ENCODE peak calls at places on chromosomes 13 and 19, in nine cellular contexts. I is DMS 273 treated with DMSO at 0.1 percent for 48 hours, L is amygdala, D is HT1080, Z is HTR-8/SVneo, S is Peyer's patch, H is NCI-H1694, E is Calu3, Y is GM20000. Q is an unnamed sample.

GRCh38 chr19:43290568-43291359 is 21.4 kb upstream of the PSG9 start:
- DNase-seq in H (no peak), E (peak; percentile 16), L (no peak), D (no peak), Z (no peak), I (no peak), Y (no peak), S (no peak), Q (no peak)

GRCh38 chr19:367963-368623 is 23.5 kb upstream of the MIER2 start:
- DNase-seq in E (no peak), I (no peak), L (no peak), Y (no peak), Z (no peak), S (no peak), D (no peak), H (no peak), Q (no peak)

GRCh38 chr13:113928701-113929627 is 44.9 kb downstream of the C13orf46 start:
- DNase-seq in Z (no peak), Y (no peak), H (no peak), D (no peak), I (no peak), E (no peak), L (peak; percentile 38), S (no peak), Q (no peak)

GRCh38 chr19:31975461-31975860 is 369.9 kb upstream of the ZNF507 start:
- DNase-seq in E (no peak), H (no peak), S (no peak), D (no peak), I (no peak), Z (no peak), Y (no peak), L (no peak), Q (no peak)

GRCh38 chr13:102962430-102962829 is 103.8 kb downstream of the SLC10A2 start:
- DNase-seq in Y (no peak), H (no peak), L (no peak), D (no peak), I (no peak), Z (no peak), S (no peak), E (no peak), Q (no peak)

GRCh38 chr13:48567521-48568331 is 34.8 kb upstream of the RCBTB2 start:
- DNase-seq in H (no peak), E (no peak), Z (no peak), I (no peak), Y (no peak), L (no peak), D (no peak), S (no peak), Q (no peak)

GRCh38 chr19:22620401-22620800 is 13.7 kb upstream of the ZNF492 start:
- DNase-seq in Y (no peak), S (no peak), H (no peak), D (no peak), L (no peak), I (no peak), E (no peak), Z (no peak), Q (no peak)

GRCh38 chr13:110758195-110758594 is 44.7 kb downstream of the ING1 start:
- DNase-seq in Z (no peak), L (no peak), E (no peak), I (no peak), D (no peak), Y (no peak), S (no peak), H (no peak), Q (no peak)

GRCh38 chr13:107020393-107020792 is 452.5 kb upstream of the ARGLU1 start:
- DNase-seq in E (no peak), H (no peak), Y (no peak), I (no peak), S (no peak), Z (no peak), L (no peak), D (no peak), Q (no peak)

GRCh38 chr19:11578342-11579142 is 1.1 kb upstream of the ACP5 start:
- DNase-seq in H (no peak), S (peak; percentile 73), Z (no peak), I (no peak), Y (peak; percentile 76), L (peak; percentile 4), E (no peak), D (no peak), Q (no peak)

GRCh38 chr13:26919311-26919710 is 158.7 kb upstream of the GPR12 start:
- DNase-seq in H (no peak), L (no peak), E (no peak), D (peak; percentile 78), I (no peak), Y (no peak), S (no peak), Z (no peak), Q (no peak)

GRCh38 chr19:18098891-18099622 is 1.5 kb downstream of the MAST3 start:
- DNase-seq in H (no peak), E (no peak), L (peak; percentile 34), S (peak; percentile 92), Y (peak; percentile 86), I (no peak), Z (no peak), D (no peak), Q (no peak)

GRCh38 chr19:389246-389934 is 19.6 kb downstream of the C2CD4C start:
- DNase-seq in L (no peak), H (no peak), I (no peak), Z (no peak), E (no peak), S (no peak), Y (no peak), D (no peak), Q (no peak)

Q was measured in progenitor cell of endocrine pancreas.